ENCODE peak calls at places on chromosomes 5 and 9, in seven cellular contexts. One of them, this sample, is unnamed.

GRCh38 chr9:16131269-16131668 is 578.4 kb downstream of the CCDC171 start:
- DNase-seq in HFFc6: peak; percentile 24
- DNase-seq in COLO829: peak; percentile 16
- DNase-seq in stimulated activated CD4-positive, alpha-beta T cell treated with anti-CD3 and anti-CD28 coated beads, Interleukin-1b, Interleukin-23, amount 100 ng/mL, for 48 hours: no peak
- DNase-seq in NCI-H748 treated with DMSO at 0.1 percent for 48 hours: no peak
- DNase-seq in left cardiac atrium: no peak
- DNase-seq in prostate gland: no peak
- DNase-seq in this sample: no peak

GRCh38 chr5:93572773-93573626 is 8.0 kb downstream of the NR2F1-AS1 start:
- DNase-seq in NCI-H748 treated with DMSO at 0.1 percent for 48 hours: no peak
- DNase-seq in left cardiac atrium: no peak
- DNase-seq in COLO829: no peak
- DNase-seq in prostate gland: no peak
- DNase-seq in stimulated activated CD4-positive, alpha-beta T cell treated with anti-CD3 and anti-CD28 coated beads, Interleukin-1b, Interleukin-23, amount 100 ng/mL, for 48 hours: no peak
- DNase-seq in HFFc6: no peak
- DNase-seq in this sample: no peak

GRCh38 chr5:39151731-39152130 is 67.6 kb downstream of the FYB1 start:
- DNase-seq in COLO829: no peak
- DNase-seq in NCI-H748 treated with DMSO at 0.1 percent for 48 hours: no peak
- DNase-seq in stimulated activated CD4-positive, alpha-beta T cell treated with anti-CD3 and anti-CD28 coated beads, Interleukin-1b, Interleukin-23, amount 100 ng/mL, for 48 hours: no peak
- DNase-seq in HFFc6: no peak
- DNase-seq in prostate gland: no peak
- DNase-seq in left cardiac atrium: no peak
- DNase-seq in this sample: no peak

GRCh38 chr9:82302968-82303655 is 314.5 kb downstream of the SPATA31D1 start:
- DNase-seq in HFFc6: no peak
- DNase-seq in prostate gland: no peak
- DNase-seq in left cardiac atrium: no peak
- DNase-seq in COLO829: no peak
- DNase-seq in stimulated activated CD4-positive, alpha-beta T cell treated with anti-CD3 and anti-CD28 coated beads, Interleukin-1b, Interleukin-23, amount 100 ng/mL, for 48 hours: no peak
- DNase-seq in NCI-H748 treated with DMSO at 0.1 percent for 48 hours: no peak
- DNase-seq in this sample: no peak

GRCh38 chr5:74956278-74956677 is 90.1 kb upstream of the FAM169A start:
- DNase-seq in prostate gland: no peak
- DNase-seq in COLO829: no peak
- DNase-seq in HFFc6: no peak
- DNase-seq in stimulated activated CD4-positive, alpha-beta T cell treated with anti-CD3 and anti-CD28 coated beads, Interleukin-1b, Interleukin-23, amount 100 ng/mL, for 48 hours: no peak
- DNase-seq in NCI-H748 treated with DMSO at 0.1 percent for 48 hours: no peak
- DNase-seq in left cardiac atrium: no peak
- DNase-seq in this sample: no peak

GRCh38 chr9:136309101-136309801 is 5.4 kb upstream of the CCDC187 start:
- DNase-seq in NCI-H748 treated with DMSO at 0.1 percent for 48 hours: peak; percentile 75
- DNase-seq in prostate gland: no peak
- DNase-seq in COLO829: no peak
- DNase-seq in HFFc6: no peak
- DNase-seq in left cardiac atrium: no peak
- DNase-seq in stimulated activated CD4-positive, alpha-beta T cell treated with anti-CD3 and anti-CD28 coated beads, Interleukin-1b, Interleukin-23, amount 100 ng/mL, for 48 hours: no peak
- DNase-seq in this sample: no peak

GRCh38 chr5:59264641-59265245 is 628.8 kb downstream of the PDE4D start:
- DNase-seq in HFFc6: no peak
- DNase-seq in stimulated activated CD4-positive, alpha-beta T cell treated with anti-CD3 and anti-CD28 coated beads, Interleukin-1b, Interleukin-23, amount 100 ng/mL, for 48 hours: no peak
- DNase-seq in left cardiac atrium: no peak
- DNase-seq in prostate gland: no peak
- DNase-seq in COLO829: no peak
- DNase-seq in NCI-H748 treated with DMSO at 0.1 percent for 48 hours: no peak
- DNase-seq in this sample: no peak

GRCh38 chr5:133993152-133993548 is 11.6 kb downstream of the VDAC1 start:
- DNase-seq in HFFc6: peak; percentile 56
- DNase-seq in stimulated activated CD4-positive, alpha-beta T cell treated with anti-CD3 and anti-CD28 coated beads, Interleukin-1b, Interleukin-23, amount 100 ng/mL, for 48 hours: no peak
- DNase-seq in left cardiac atrium: no peak
- DNase-seq in prostate gland: peak; percentile 22
- DNase-seq in COLO829: peak; percentile 73
- DNase-seq in NCI-H748 treated with DMSO at 0.1 percent for 48 hours: no peak
- DNase-seq in this sample: no peak

GRCh38 chr9:128473104-128473503 is 17.3 kb downstream of the ODF2 start:
- DNase-seq in left cardiac atrium: no peak
- DNase-seq in HFFc6: no peak
- DNase-seq in NCI-H748 treated with DMSO at 0.1 percent for 48 hours: no peak
- DNase-seq in prostate gland: no peak
- DNase-seq in stimulated activated CD4-positive, alpha-beta T cell treated with anti-CD3 and anti-CD28 coated beads, Interleukin-1b, Interleukin-23, amount 100 ng/mL, for 48 hours: no peak
- DNase-seq in COLO829: no peak
- DNase-seq in this sample: no peak

GRCh38 chr9:94864183-94864582 is 137.7 kb downstream of the AOPEP start:
- DNase-seq in HFFc6: no peak
- DNase-seq in NCI-H748 treated with DMSO at 0.1 percent for 48 hours: no peak
- DNase-seq in stimulated activated CD4-positive, alpha-beta T cell treated with anti-CD3 and anti-CD28 coated beads, Interleukin-1b, Interleukin-23, amount 100 ng/mL, for 48 hours: no peak
- DNase-seq in left cardiac atrium: no peak
- DNase-seq in COLO829: peak; percentile 50
- DNase-seq in prostate gland: no peak
- DNase-seq in this sample: no peak

GRCh38 chr5:97229688-97230285 is 46.7 kb upstream of the RIOK2 start:
- DNase-seq in prostate gland: no peak
- DNase-seq in HFFc6: no peak
- DNase-seq in NCI-H748 treated with DMSO at 0.1 percent for 48 hours: no peak
- DNase-seq in COLO829: no peak
- DNase-seq in left cardiac atrium: no peak
- DNase-seq in stimulated activated CD4-positive, alpha-beta T cell treated with anti-CD3 and anti-CD28 coated beads, Interleukin-1b, Interleukin-23, amount 100 ng/mL, for 48 hours: no peak
- DNase-seq in this sample: no peak

GRCh38 chr5:57842376-57843015 is 359.9 kb upstream of the ACTBL2 start:
- DNase-seq in HFFc6: no peak
- DNase-seq in COLO829: peak; percentile 8
- DNase-seq in left cardiac atrium: no peak
- DNase-seq in prostate gland: no peak
- DNase-seq in stimulated activated CD4-positive, alpha-beta T cell treated with anti-CD3 and anti-CD28 coated beads, Interleukin-1b, Interleukin-23, amount 100 ng/mL, for 48 hours: no peak
- DNase-seq in NCI-H748 treated with DMSO at 0.1 percent for 48 hours: no peak
- DNase-seq in this sample: no peak

GRCh38 chr9:18896004-18896403 is 137.0 kb downstream of the SAXO1 start:
- DNase-seq in HFFc6: no peak
- DNase-seq in prostate gland: no peak
- DNase-seq in left cardiac atrium: no peak
- DNase-seq in NCI-H748 treated with DMSO at 0.1 percent for 48 hours: no peak
- DNase-seq in stimulated activated CD4-positive, alpha-beta T cell treated with anti-CD3 and anti-CD28 coated beads, Interleukin-1b, Interleukin-23, amount 100 ng/mL, for 48 hours: no peak
- DNase-seq in COLO829: no peak
- DNase-seq in this sample: no peak

GRCh38 chr5:1195916-1196315 is 5.5 kb upstream of the SLC6A19 start:
- DNase-seq in prostate gland: no peak
- DNase-seq in stimulated activated CD4-positive, alpha-beta T cell treated with anti-CD3 and anti-CD28 coated beads, Interleukin-1b, Interleukin-23, amount 100 ng/mL, for 48 hours: no peak
- DNase-seq in COLO829: no peak
- DNase-seq in NCI-H748 treated with DMSO at 0.1 percent for 48 hours: no peak
- DNase-seq in left cardiac atrium: peak; percentile 9
- DNase-seq in HFFc6: no peak
- DNase-seq in this sample: no peak

GRCh38 chr5:75663621-75664285 is 52.5 kb downstream of the ANKDD1B start:
- DNase-seq in prostate gland: no peak
- DNase-seq in left cardiac atrium: no peak
- DNase-seq in COLO829: no peak
- DNase-seq in HFFc6: no peak
- DNase-seq in NCI-H748 treated with DMSO at 0.1 percent for 48 hours: no peak
- DNase-seq in stimulated activated CD4-positive, alpha-beta T cell treated with anti-CD3 and anti-CD28 coated beads, Interleukin-1b, Interleukin-23, amount 100 ng/mL, for 48 hours: no peak
- DNase-seq in this sample: peak; percentile 15

GRCh38 chr5:2629035-2629434 is 122.4 kb downstream of the IRX2 start:
- DNase-seq in HFFc6: no peak
- DNase-seq in prostate gland: no peak
- DNase-seq in COLO829: no peak
- DNase-seq in NCI-H748 treated with DMSO at 0.1 percent for 48 hours: no peak
- DNase-seq in left cardiac atrium: no peak
- DNase-seq in stimulated activated CD4-positive, alpha-beta T cell treated with anti-CD3 and anti-CD28 coated beads, Interleukin-1b, Interleukin-23, amount 100 ng/mL, for 48 hours: no peak
- DNase-seq in this sample: no peak

GRCh38 chr5:76472338-76473336 is 69.6 kb downstream of the IQGAP2 start:
- DNase-seq in HFFc6: no peak
- DNase-seq in prostate gland: no peak
- DNase-seq in NCI-H748 treated with DMSO at 0.1 percent for 48 hours: no peak
- DNase-seq in stimulated activated CD4-positive, alpha-beta T cell treated with anti-CD3 and anti-CD28 coated beads, Interleukin-1b, Interleukin-23, amount 100 ng/mL, for 48 hours: peak; percentile 18
- DNase-seq in left cardiac atrium: no peak
- DNase-seq in COLO829: no peak
- DNase-seq in this sample: no peak

GRCh38 chr9:122190597-122191381 is 31.1 kb downstream of the MORN5 start:
- DNase-seq in left cardiac atrium: no peak
- DNase-seq in COLO829: no peak
- DNase-seq in stimulated activated CD4-positive, alpha-beta T cell treated with anti-CD3 and anti-CD28 coated beads, Interleukin-1b, Interleukin-23, amount 100 ng/mL, for 48 hours: peak; percentile 33
- DNase-seq in NCI-H748 treated with DMSO at 0.1 percent for 48 hours: no peak
- DNase-seq in prostate gland: no peak
- DNase-seq in HFFc6: peak; percentile 41
- DNase-seq in this sample: peak; percentile 4

GRCh38 chr5:126855266-126855665 is 78.3 kb downstream of the LMNB1 start:
- DNase-seq in prostate gland: no peak
- DNase-seq in HFFc6: no peak
- DNase-seq in left cardiac atrium: no peak
- DNase-seq in NCI-H748 treated with DMSO at 0.1 percent for 48 hours: no peak
- DNase-seq in stimulated activated CD4-positive, alpha-beta T cell treated with anti-CD3 and anti-CD28 coated beads, Interleukin-1b, Interleukin-23, amount 100 ng/mL, for 48 hours: no peak
- DNase-seq in COLO829: no peak
- DNase-seq in this sample: no peak

GRCh38 chr9:131986576-131986975 is 93.1 kb downstream of the MED27 start:
- DNase-seq in NCI-H748 treated with DMSO at 0.1 percent for 48 hours: peak; percentile 97
- DNase-seq in left cardiac atrium: no peak
- DNase-seq in prostate gland: no peak
- DNase-seq in stimulated activated CD4-positive, alpha-beta T cell treated with anti-CD3 and anti-CD28 coated beads, Interleukin-1b, Interleukin-23, amount 100 ng/mL, for 48 hours: no peak
- DNase-seq in HFFc6: peak; percentile 53
- DNase-seq in COLO829: no peak
- DNase-seq in this sample: no peak

GRCh38 chr9:137178939-137179630 is 7.2 kb upstream of the TMEM210 start:
- DNase-seq in stimulated activated CD4-positive, alpha-beta T cell treated with anti-CD3 and anti-CD28 coated beads, Interleukin-1b, Interleukin-23, amount 100 ng/mL, for 48 hours: no peak
- DNase-seq in COLO829: no peak
- DNase-seq in left cardiac atrium: no peak
- DNase-seq in NCI-H748 treated with DMSO at 0.1 percent for 48 hours: no peak
- DNase-seq in HFFc6: no peak
- DNase-seq in prostate gland: no peak
- DNase-seq in this sample: no peak

GRCh38 chr9:134601764-134602163 is 39.8 kb upstream of the COL5A1 start:
- DNase-seq in NCI-H748 treated with DMSO at 0.1 percent for 48 hours: no peak
- DNase-seq in HFFc6: peak; percentile 49
- DNase-seq in COLO829: no peak
- DNase-seq in prostate gland: no peak
- DNase-seq in left cardiac atrium: no peak
- DNase-seq in stimulated activated CD4-positive, alpha-beta T cell treated with anti-CD3 and anti-CD28 coated beads, Interleukin-1b, Interleukin-23, amount 100 ng/mL, for 48 hours: no peak
- DNase-seq in this sample: no peak

GRCh38 chr5:85049020-85049419 is 664.3 kb upstream of the EDIL3 start:
- DNase-seq in prostate gland: no peak
- DNase-seq in HFFc6: no peak
- DNase-seq in NCI-H748 treated with DMSO at 0.1 percent for 48 hours: peak; percentile 60
- DNase-seq in stimulated activated CD4-positive, alpha-beta T cell treated with anti-CD3 and anti-CD28 coated beads, Interleukin-1b, Interleukin-23, amount 100 ng/mL, for 48 hours: no peak
- DNase-seq in left cardiac atrium: no peak
- DNase-seq in COLO829: peak; percentile 0
- DNase-seq in this sample: peak; percentile 23

GRCh38 chr9:96720435-96720834 is 57.5 kb downstream of the ZNF510 start:
- DNase-seq in stimulated activated CD4-positive, alpha-beta T cell treated with anti-CD3 and anti-CD28 coated beads, Interleukin-1b, Interleukin-23, amount 100 ng/mL, for 48 hours: no peak
- DNase-seq in prostate gland: no peak
- DNase-seq in left cardiac atrium: no peak
- DNase-seq in HFFc6: no peak
- DNase-seq in NCI-H748 treated with DMSO at 0.1 percent for 48 hours: no peak
- DNase-seq in COLO829: no peak
- DNase-seq in this sample: no peak

GRCh38 chr5:170333161-170333909 is 35.8 kb upstream of the LCP2 start:
- DNase-seq in NCI-H748 treated with DMSO at 0.1 percent for 48 hours: peak; percentile 71
- DNase-seq in stimulated activated CD4-positive, alpha-beta T cell treated with anti-CD3 and anti-CD28 coated beads, Interleukin-1b, Interleukin-23, amount 100 ng/mL, for 48 hours: peak; percentile 69
- DNase-seq in left cardiac atrium: no peak
- DNase-seq in HFFc6: no peak
- DNase-seq in COLO829: peak; percentile 61
- DNase-seq in prostate gland: no peak
- DNase-seq in this sample: peak; percentile 32

GRCh38 chr9:29211681-29212589 is 1638.7 kb upstream of the C9orf72 start:
- DNase-seq in stimulated activated CD4-positive, alpha-beta T cell treated with anti-CD3 and anti-CD28 coated beads, Interleukin-1b, Interleukin-23, amount 100 ng/mL, for 48 hours: peak; percentile 33
- DNase-seq in prostate gland: no peak
- DNase-seq in NCI-H748 treated with DMSO at 0.1 percent for 48 hours: peak; percentile 90
- DNase-seq in left cardiac atrium: no peak
- DNase-seq in HFFc6: no peak
- DNase-seq in COLO829: peak; percentile 10
- DNase-seq in this sample: peak; percentile 44